ENCODE peak calls at places on chromosomes 2 and 18, in four cellular contexts. X is astrocyte of the spinal cord, H is AG09319, T is nephron progenitor cell. U is an unnamed sample.

GRCh38 chr18:78724214-78724834 is 255.3 kb upstream of the SALL3 start:
- DNase-seq in X (no peak), T (no peak), H (no peak), U (no peak)

GRCh38 chr2:39107156-39107555 is 13.7 kb downstream of the SOS1 start:
- DNase-seq in T (peak), X (no peak), H (no peak), U (no peak)

GRCh38 chr2:218266316-218266979 is 3.5 kb downstream of the AAMP start:
- DNase-seq in H (no peak), X (no peak), T (no peak), U (no peak)

GRCh38 chr2:2229898-2230817 is 100.9 kb downstream of the MYT1L start:
- DNase-seq in T (no peak), H (no peak), X (peak), U (no peak)

GRCh38 chr2:60965514-60965815 is 52.1 kb upstream of the PEX13 start:
- DNase-seq in T (no peak), H (no peak), X (no peak), U (no peak)

GRCh38 chr2:155151945-155152344 is 453.4 kb downstream of the KCNJ3 start:
- DNase-seq in T (no peak), H (no peak), X (no peak), U (no peak)

GRCh38 chr18:47928466-47928865 is 2.0 kb downstream of the SMAD2 start:
- DNase-seq in T (no peak), H (no peak), X (peak), U (no peak)

GRCh38 chr18:34658101-34658500 is 52.0 kb upstream of the DTNA start:
- DNase-seq in X (no peak), T (no peak), H (no peak), U (no peak)

GRCh38 chr2:23399674-23400261 is 14.8 kb downstream of the KLHL29 start:
- DNase-seq in H (no peak), T (no peak), X (no peak), U (no peak)

GRCh38 chr2:211900518-211900917 is 638.1 kb downstream of the ERBB4 start:
- DNase-seq in H (no peak), X (no peak), T (no peak), U (no peak)

GRCh38 chr18:23711421-23711820 is 22.2 kb downstream of the LAMA3 start:
- DNase-seq in H (no peak), T (no peak), X (no peak), U (no peak)

GRCh38 chr2:230816735-230817134 is 48.0 kb upstream of the ITM2C start:
- DNase-seq in T (no peak), X (no peak), H (no peak), U (no peak)

GRCh38 chr2:85255813-85256581 is 71.8 kb downstream of the TGOLN2 start:
- DNase-seq in H (no peak), X (peak), T (peak), U (peak)

GRCh38 chr2:24515335-24515734 is 24.3 kb downstream of the NCOA1 start:
- DNase-seq in T (no peak), X (no peak), H (no peak), U (no peak)

GRCh38 chr2:26068602-26069298 is 34.9 kb downstream of the RAB10 start:
- DNase-seq in X (peak), T (no peak), H (peak), U (no peak)

GRCh38 chr2:20557635-20558034 is 93.3 kb downstream of the HS1BP3 start:
- DNase-seq in H (no peak), X (no peak), T (no peak), U (no peak)

GRCh38 chr2:206143451-206143850 is 15.8 kb downstream of the NDUFS1 start:
- DNase-seq in T (no peak), H (no peak), X (no peak), U (no peak)

GRCh38 chr2:15133461-15133860 is 427.7 kb downstream of the NBAS start:
- DNase-seq in X (no peak), T (no peak), H (no peak), U (no peak)

GRCh38 chr18:58998421-58999203 is 133.9 kb downstream of the ZNF532 start:
- DNase-seq in H (no peak), X (peak), T (no peak), U (no peak)

GRCh38 chr2:204544961-204545860 is at the start of gene PARD3B:
- DNase-seq in T (peak), X (peak), H (no peak), U (peak)

GRCh38 chr2:150859872-150860271 is 372.4 kb upstream of the RND3 start:
- DNase-seq in T (no peak), X (no peak), H (no peak), U (no peak)

GRCh38 chr18:37499008-37499407 is 66.6 kb downstream of the CELF4 start:
- DNase-seq in X (no peak), T (no peak), H (no peak), U (no peak)

GRCh38 chr2:121451373-121451772 is 79.3 kb upstream of the RNU4ATAC start:
- DNase-seq in H (no peak), X (no peak), T (no peak), U (no peak)

GRCh38 chr2:173254659-173255058 is 100.0 kb upstream of the CDCA7 start:
- DNase-seq in T (no peak), X (no peak), H (no peak), U (no peak)

GRCh38 chr2:177574357-177574756 is 181.8 kb downstream of the AGPS start:
- DNase-seq in X (no peak), H (no peak), T (no peak), U (no peak)

GRCh38 chr2:15777795-15778371 is 162.5 kb upstream of the MYCN start:
- DNase-seq in X (no peak), T (no peak), H (no peak), U (no peak)

GRCh38 chr2:102337481-102338386 is 17.9 kb upstream of the IL18R1 start:
- DNase-seq in H (no peak), X (no peak), T (no peak), U (no peak)
- TF ChIP-seq CTCF in H (no peak), X (no peak), T (no peak), U (no peak)

GRCh38 chr2:109487871-109488655 is 125.7 kb downstream of the SEPTIN10 start:
- DNase-seq in H (no peak), X (no peak), T (no peak), U (no peak)

GRCh38 chr2:109486711-109487130 is 127.0 kb downstream of the SEPTIN10 start:
- DNase-seq in X (peak), T (no peak), H (no peak), U (no peak)

GRCh38 chr2:109482371-109482841 is 131.4 kb downstream of the SEPTIN10 start:
- DNase-seq in X (no peak), T (peak), H (no peak), U (no peak)

GRCh38 chr2:109489296-109489695 is 124.5 kb downstream of the SEPTIN10 start:
- DNase-seq in H (no peak), X (no peak), T (no peak), U (no peak)

GRCh38 chr2:109487237-109487869 is 126.4 kb downstream of the SEPTIN10 start:
- DNase-seq in T (no peak), X (peak), H (peak), U (no peak)
- TF ChIP-seq CTCF in T (no peak), X (no peak), H (no peak), U (no peak)

GRCh38 chr2:77193858-77194448 is 328.2 kb downstream of the LRRTM4 start:
- DNase-seq in X (no peak), T (no peak), H (no peak), U (no peak)
- TF ChIP-seq CTCF in X (no peak), T (no peak), H (no peak), U (no peak)

GRCh38 chr18:25614168-25614567 is 262.2 kb upstream of the ZNF521 start:
- DNase-seq in H (no peak), T (no peak), X (no peak), U (no peak)
- TF ChIP-seq CTCF in H (no peak), T (no peak), X (no peak), U (no peak)

DNA sequence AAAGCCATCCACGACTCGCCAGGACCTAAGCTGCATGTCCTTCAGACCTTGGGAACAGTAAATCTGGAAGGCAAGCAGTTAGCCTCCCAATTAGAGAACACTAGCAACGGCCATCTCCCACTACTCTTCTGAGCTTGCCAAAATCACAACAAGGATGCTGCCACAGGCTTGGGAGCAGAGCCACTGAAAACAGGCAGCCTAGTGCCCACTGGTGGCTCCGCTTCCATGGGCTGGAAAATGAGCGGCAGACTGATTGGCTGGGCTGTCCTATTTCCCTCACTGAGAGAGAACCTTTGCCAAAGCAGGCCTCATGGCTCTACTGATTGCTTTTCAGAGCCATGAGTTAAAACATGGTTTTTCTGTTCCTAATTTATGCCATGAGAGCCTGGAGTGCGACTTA is 153.0 kb upstream of the NT5C1B start:
- DNase-seq in X (no peak), H (no peak), T (no peak), U (no peak)
- TF ChIP-seq CTCF in X (peak), H (peak), T (no peak), U (no peak)